ENCODE peak calls at places on chromosomes 2 and 18, in seven cellular contexts. One of them, this sample, is unnamed.

GRCh38 chr2:101205521-101205998 is 47.1 kb upstream of the CNOT11 start:
- DNase-seq in stomach: peak
- DNase-seq in esophagus squamous epithelium: no peak
- DNase-seq in gastrocnemius medialis: peak
- DNase-seq in A549: peak
- DNase-seq in body of pancreas: peak
- DNase-seq in ovary: peak
- DNase-seq in this sample: peak

GRCh38 chr18:35122586-35123224 is 81.5 kb downstream of the MAPRE2 start:
- DNase-seq in gastrocnemius medialis: peak
- DNase-seq in stomach: no peak
- DNase-seq in A549: no peak
- DNase-seq in body of pancreas: no peak
- DNase-seq in ovary: no peak
- DNase-seq in esophagus squamous epithelium: no peak
- DNase-seq in this sample: peak

GRCh38 chr2:237514474-237515130 is 27.6 kb downstream of the MLPH start:
- DNase-seq in body of pancreas: no peak
- DNase-seq in stomach: no peak
- DNase-seq in ovary: no peak
- DNase-seq in A549: no peak
- DNase-seq in gastrocnemius medialis: no peak
- DNase-seq in esophagus squamous epithelium: no peak
- DNase-seq in this sample: no peak

GRCh38 chr2:45754087-45755015 is 102.9 kb downstream of the PRKCE start:
- DNase-seq in esophagus squamous epithelium: no peak
- DNase-seq in body of pancreas: no peak
- DNase-seq in stomach: no peak
- DNase-seq in A549: no peak
- DNase-seq in ovary: no peak
- DNase-seq in gastrocnemius medialis: no peak
- DNase-seq in this sample: no peak

GRCh38 chr2:104658149-104658839 is 195.6 kb upstream of the POU3F3 start:
- DNase-seq in esophagus squamous epithelium: no peak
- DNase-seq in stomach: no peak
- DNase-seq in body of pancreas: no peak
- DNase-seq in gastrocnemius medialis: no peak
- DNase-seq in ovary: no peak
- DNase-seq in A549: no peak
- DNase-seq in this sample: peak

GRCh38 chr2:107278672-107279071 is 392.7 kb upstream of the ST6GAL2 start:
- DNase-seq in body of pancreas: no peak
- DNase-seq in stomach: no peak
- DNase-seq in A549: no peak
- DNase-seq in ovary: no peak
- DNase-seq in gastrocnemius medialis: no peak
- DNase-seq in esophagus squamous epithelium: no peak
- DNase-seq in this sample: no peak

GRCh38 chr2:224162122-224162521 is 123.0 kb upstream of the SERPINE2 start:
- DNase-seq in A549: no peak
- DNase-seq in stomach: no peak
- DNase-seq in esophagus squamous epithelium: no peak
- DNase-seq in gastrocnemius medialis: no peak
- DNase-seq in ovary: no peak
- DNase-seq in body of pancreas: no peak
- DNase-seq in this sample: no peak

GRCh38 chr2:138170495-138170894 is 206.2 kb downstream of the HNMT start:
- DNase-seq in stomach: no peak
- DNase-seq in gastrocnemius medialis: no peak
- DNase-seq in ovary: no peak
- DNase-seq in esophagus squamous epithelium: no peak
- DNase-seq in body of pancreas: no peak
- DNase-seq in A549: no peak
- DNase-seq in this sample: no peak

GRCh38 chr2:241857041-241857541 is 1.6 kb downstream of the PDCD1 start:
- DNase-seq in ovary: no peak
- DNase-seq in stomach: no peak
- DNase-seq in esophagus squamous epithelium: no peak
- DNase-seq in body of pancreas: no peak
- DNase-seq in A549: no peak
- DNase-seq in gastrocnemius medialis: peak
- DNase-seq in this sample: no peak

GRCh38 chr2:85695121-85695520 is 963 bp downstream of the GNLY start:
- DNase-seq in gastrocnemius medialis: no peak
- DNase-seq in ovary: no peak
- DNase-seq in body of pancreas: no peak
- DNase-seq in A549: no peak
- DNase-seq in stomach: no peak
- DNase-seq in esophagus squamous epithelium: no peak
- DNase-seq in this sample: no peak

GRCh38 chr2:109370399-109370990 is 241.5 kb downstream of the SH3RF3 start:
- DNase-seq in esophagus squamous epithelium: no peak
- DNase-seq in stomach: peak
- DNase-seq in gastrocnemius medialis: no peak
- DNase-seq in ovary: peak
- DNase-seq in A549: no peak
- DNase-seq in body of pancreas: no peak
- DNase-seq in this sample: no peak

GRCh38 chr2:127721311-127721977 is 20.1 kb downstream of the SFT2D3 start:
- DNase-seq in stomach: no peak
- DNase-seq in ovary: no peak
- DNase-seq in gastrocnemius medialis: no peak
- DNase-seq in A549: no peak
- DNase-seq in esophagus squamous epithelium: no peak
- DNase-seq in body of pancreas: no peak
- DNase-seq in this sample: no peak

GRCh38 chr2:8297376-8298213 is 384.3 kb upstream of the ID2 start:
- DNase-seq in gastrocnemius medialis: no peak
- DNase-seq in esophagus squamous epithelium: no peak
- DNase-seq in stomach: no peak
- DNase-seq in body of pancreas: no peak
- DNase-seq in A549: no peak
- DNase-seq in ovary: no peak
- DNase-seq in this sample: no peak

GRCh38 chr18:49019446-49020045 is 68.8 kb upstream of the SMAD7 start:
- DNase-seq in stomach: peak
- DNase-seq in gastrocnemius medialis: no peak
- DNase-seq in ovary: no peak
- DNase-seq in body of pancreas: no peak
- DNase-seq in A549: no peak
- DNase-seq in esophagus squamous epithelium: no peak
- DNase-seq in this sample: peak

GRCh38 chr2:203623104-203623503 is 83.3 kb upstream of the CD28 start:
- DNase-seq in body of pancreas: no peak
- DNase-seq in gastrocnemius medialis: no peak
- DNase-seq in stomach: no peak
- DNase-seq in esophagus squamous epithelium: no peak
- DNase-seq in ovary: no peak
- DNase-seq in A549: peak
- DNase-seq in this sample: no peak

GRCh38 chr2:54809814-54810213 is 86.4 kb downstream of the EML6 start:
- DNase-seq in gastrocnemius medialis: no peak
- DNase-seq in A549: peak
- DNase-seq in esophagus squamous epithelium: no peak
- DNase-seq in body of pancreas: no peak
- DNase-seq in stomach: no peak
- DNase-seq in ovary: no peak
- DNase-seq in this sample: no peak

GRCh38 chr18:63342206-63342605 is 22.6 kb upstream of the BCL2 start:
- DNase-seq in ovary: no peak
- DNase-seq in body of pancreas: no peak
- DNase-seq in esophagus squamous epithelium: no peak
- DNase-seq in A549: peak
- DNase-seq in stomach: no peak
- DNase-seq in gastrocnemius medialis: no peak
- DNase-seq in this sample: no peak

GRCh38 chr2:31287681-31288080 is 53.7 kb downstream of the EHD3 start:
- DNase-seq in ovary: no peak
- DNase-seq in body of pancreas: no peak
- DNase-seq in stomach: no peak
- DNase-seq in A549: no peak
- DNase-seq in gastrocnemius medialis: no peak
- DNase-seq in esophagus squamous epithelium: no peak
- DNase-seq in this sample: no peak

GRCh38 chr2:3805120-3805519 is 101.7 kb downstream of the DCDC2C start:
- DNase-seq in A549: peak
- DNase-seq in gastrocnemius medialis: no peak
- DNase-seq in esophagus squamous epithelium: no peak
- DNase-seq in stomach: no peak
- DNase-seq in ovary: no peak
- DNase-seq in body of pancreas: no peak
- DNase-seq in this sample: no peak

GRCh38 chr18:34511435-34511834 is 198.7 kb upstream of the DTNA start:
- DNase-seq in body of pancreas: no peak
- DNase-seq in stomach: no peak
- DNase-seq in gastrocnemius medialis: no peak
- DNase-seq in ovary: no peak
- DNase-seq in A549: no peak
- DNase-seq in esophagus squamous epithelium: no peak
- DNase-seq in this sample: no peak

GRCh38 chr18:50286391-50287027 is 983 bp downstream of the CXXC1 start:
- DNase-seq in stomach: no peak
- DNase-seq in ovary: no peak
- DNase-seq in gastrocnemius medialis: no peak
- DNase-seq in body of pancreas: no peak
- DNase-seq in esophagus squamous epithelium: no peak
- DNase-seq in A549: no peak
- DNase-seq in this sample: no peak

GRCh38 chr2:29440921-29441623 is 325.9 kb downstream of the CLIP4 start:
- DNase-seq in stomach: no peak
- DNase-seq in A549: no peak
- DNase-seq in body of pancreas: no peak
- DNase-seq in esophagus squamous epithelium: no peak
- DNase-seq in gastrocnemius medialis: no peak
- DNase-seq in ovary: no peak
- DNase-seq in this sample: no peak

GRCh38 chr2:106140091-106140490 is 54.0 kb downstream of the UXS1 start:
- DNase-seq in gastrocnemius medialis: no peak
- DNase-seq in esophagus squamous epithelium: no peak
- DNase-seq in body of pancreas: no peak
- DNase-seq in ovary: no peak
- DNase-seq in stomach: no peak
- DNase-seq in A549: no peak
- DNase-seq in this sample: no peak

GRCh38 chr2:106140913-106141312 is 53.2 kb downstream of the UXS1 start:
- DNase-seq in stomach: no peak
- DNase-seq in gastrocnemius medialis: no peak
- DNase-seq in A549: no peak
- DNase-seq in ovary: no peak
- DNase-seq in body of pancreas: no peak
- DNase-seq in esophagus squamous epithelium: no peak
- DNase-seq in this sample: no peak

GRCh38 chr2:106144621-106145331 is 49.3 kb downstream of the UXS1 start:
- DNase-seq in gastrocnemius medialis: no peak
- DNase-seq in body of pancreas: no peak
- DNase-seq in esophagus squamous epithelium: no peak
- DNase-seq in A549: no peak
- DNase-seq in ovary: no peak
- DNase-seq in stomach: no peak
- DNase-seq in this sample: no peak

GRCh38 chr2:106143495-106144215 is 50.4 kb downstream of the UXS1 start:
- DNase-seq in stomach: no peak
- DNase-seq in esophagus squamous epithelium: no peak
- DNase-seq in ovary: no peak
- DNase-seq in gastrocnemius medialis: no peak
- DNase-seq in body of pancreas: no peak
- DNase-seq in A549: no peak
- DNase-seq in this sample: no peak

GRCh38 chr2:106142683-106143082 is 51.4 kb downstream of the UXS1 start:
- DNase-seq in A549: no peak
- DNase-seq in gastrocnemius medialis: no peak
- DNase-seq in ovary: no peak
- DNase-seq in esophagus squamous epithelium: no peak
- DNase-seq in body of pancreas: no peak
- DNase-seq in stomach: no peak
- DNase-seq in this sample: no peak
- H3K27ac ChIP-seq in A549: no peak
- H3K27ac ChIP-seq in gastrocnemius medialis: no peak
- H3K27ac ChIP-seq in ovary: no peak
- H3K27ac ChIP-seq in esophagus squamous epithelium: no peak
- H3K27ac ChIP-seq in body of pancreas: no peak
- H3K27ac ChIP-seq in stomach: no peak
- H3K27ac ChIP-seq in this sample: no peak

DNA sequence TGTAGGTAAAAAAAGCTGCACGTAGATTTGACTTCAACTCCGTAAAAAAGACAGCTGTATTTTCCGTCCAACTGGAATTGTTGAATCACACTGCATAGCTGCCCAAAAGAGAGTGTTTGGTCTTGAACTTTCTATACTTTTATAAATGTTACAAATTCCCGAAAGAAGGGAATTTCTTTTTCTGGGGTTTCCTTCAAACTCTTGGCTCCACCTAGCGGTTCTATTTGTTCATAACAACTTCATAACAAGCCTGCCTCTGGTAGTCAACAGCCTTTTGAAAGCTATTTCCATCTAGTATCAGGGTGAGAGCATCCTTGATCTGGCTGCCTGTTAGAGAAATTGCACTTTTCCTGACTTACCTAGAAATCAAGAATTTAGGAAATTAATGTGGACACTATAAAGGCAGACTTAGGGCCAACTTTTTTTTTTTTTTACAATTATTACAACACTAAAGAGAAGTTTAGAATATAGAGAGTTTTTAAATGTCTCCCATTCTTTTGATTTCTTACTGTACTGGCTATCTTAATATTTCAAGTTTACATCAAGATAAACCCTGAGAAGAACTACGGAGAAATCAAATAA is 48.1 kb downstream of the TMEM185B start:
- DNase-seq in gastrocnemius medialis: no peak
- DNase-seq in ovary: no peak
- DNase-seq in A549: peak
- DNase-seq in esophagus squamous epithelium: no peak
- DNase-seq in body of pancreas: no peak
- DNase-seq in stomach: no peak
- DNase-seq in this sample: peak
- TF ChIP-seq POLR2A in gastrocnemius medialis: no peak
- TF ChIP-seq POLR2A in ovary: no peak
- TF ChIP-seq POLR2A in A549: no peak
- TF ChIP-seq POLR2A in esophagus squamous epithelium: no peak
- TF ChIP-seq POLR2A in body of pancreas: no peak
- TF ChIP-seq POLR2A in stomach: no peak
- TF ChIP-seq POLR2A in this sample: no peak

GRCh38 chr18:23825496-23825895 is 136.2 kb downstream of the LAMA3 start:
- DNase-seq in ovary: no peak
- DNase-seq in gastrocnemius medialis: no peak
- DNase-seq in A549: no peak
- DNase-seq in body of pancreas: no peak
- DNase-seq in stomach: no peak
- DNase-seq in esophagus squamous epithelium: no peak
- DNase-seq in this sample: no peak
- H3K27ac ChIP-seq in ovary: no peak
- H3K27ac ChIP-seq in gastrocnemius medialis: peak
- H3K27ac ChIP-seq in A549: no peak
- H3K27ac ChIP-seq in body of pancreas: no peak
- H3K27ac ChIP-seq in stomach: peak
- H3K27ac ChIP-seq in esophagus squamous epithelium: peak
- H3K27ac ChIP-seq in this sample: no peak

DNA sequence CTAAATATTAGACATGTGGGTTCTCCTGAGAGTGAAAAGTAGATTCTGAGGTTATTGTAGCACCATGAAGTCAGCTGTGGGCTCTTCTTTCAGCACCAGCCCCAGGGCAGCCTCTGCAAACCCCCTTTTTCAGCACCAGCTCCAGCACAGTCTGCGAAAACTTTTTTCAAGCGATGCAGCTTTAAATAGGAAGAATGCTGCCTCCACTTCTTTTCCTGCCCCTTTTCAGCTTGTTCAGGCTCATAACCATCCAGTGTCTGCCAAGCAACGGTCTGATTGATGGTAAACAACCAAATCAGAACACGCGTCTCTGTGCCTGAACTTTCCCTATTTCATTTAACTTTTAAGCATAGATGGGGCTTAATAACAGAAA is at the start of gene COL5A2:
- DNase-seq in esophagus squamous epithelium: no peak
- DNase-seq in stomach: no peak
- DNase-seq in body of pancreas: no peak
- DNase-seq in ovary: peak
- DNase-seq in A549: peak
- DNase-seq in gastrocnemius medialis: peak
- DNase-seq in this sample: peak
- TF ChIP-seq POLR2A in esophagus squamous epithelium: peak
- TF ChIP-seq POLR2A in stomach: no peak
- TF ChIP-seq POLR2A in body of pancreas: no peak
- TF ChIP-seq POLR2A in ovary: no peak
- TF ChIP-seq POLR2A in A549: peak
- TF ChIP-seq POLR2A in gastrocnemius medialis: peak
- TF ChIP-seq POLR2A in this sample: no peak